ENCODE peak calls at places on chromosomes 13 and 19, in eight cellular contexts. Q is amygdala; Y is stimulated activated CD8-positive, alpha-beta memory T cell treated with anti-CD3 and anti-CD28 coated beads, Interleukin-15, amount 100 ng/mL, for 24 hours; C is activated naive CD8-positive, alpha-beta T cell treated with anti-CD3 and anti-CD28 coated beads, Interleukin-2, amount 50 U/mL, for 24 hours; J is LHCN-M2; A is cardiac muscle cell; H is activated CD4-positive, alpha-beta T cell treated with anti-CD3 and anti-CD28 coated beads for 24 hours; W is endodermal cell. L is an unnamed sample.

GRCh38 chr19:29614046-29614445 is 8.0 kb downstream of the POP4 start:
- DNase-seq in Q (no peak), Y (no peak), C (no peak), J (no peak), A (no peak), H (no peak), W (no peak), L (no peak)

GRCh38 chr19:2049741-2050348 is 1.2 kb downstream of the MKNK2 start:
- DNase-seq in Q (peak; percentile 43), Y (no peak), C (peak; percentile 65), J (peak; percentile 65), A (peak; percentile 54), H (no peak), W (no peak), L (peak; percentile 60)

GRCh38 chr19:4456843-4457653 is 546 bp downstream of the UBXN6 start:
- DNase-seq in Q (no peak), Y (no peak), C (peak; percentile 46), J (peak; percentile 39), A (peak; percentile 82), H (peak; percentile 25), W (peak; percentile 90), L (peak; percentile 78)

GRCh38 chr13:113648218-113648615 is 9.8 kb downstream of the ATP4B start:
- DNase-seq in Q (no peak), Y (no peak), C (no peak), J (no peak), A (no peak), H (no peak), W (peak; percentile 34), L (no peak)

GRCh38 chr13:39455534-39456175 is 147.3 kb downstream of the LHFPL6 start:
- DNase-seq in Q (no peak), Y (no peak), C (no peak), J (no peak), A (no peak), H (no peak), W (no peak), L (no peak)

GRCh38 chr13:20487927-20488326 is 37.7 kb downstream of the CRYL1 start:
- DNase-seq in Q (no peak), Y (no peak), C (no peak), J (no peak), A (no peak), H (no peak), W (no peak), L (no peak)

GRCh38 chr19:31470952-31471351 is 121.7 kb upstream of the TSHZ3 start:
- DNase-seq in Q (no peak), Y (no peak), C (no peak), J (no peak), A (no peak), H (no peak), W (no peak), L (no peak)

GRCh38 chr19:12365094-12365371 is 450 bp downstream of the ZNF442 start:
- DNase-seq in Q (no peak), Y (no peak), C (no peak), J (no peak), A (no peak), H (no peak), W (no peak), L (no peak)

L was measured in endothelial cell.